ENCODE peak calls at places on chromosomes 4 and X, in seven cellular contexts. R, Y, E, L, T, A and U are unnamed samples.

GRCh38 chr4:123631699-123632098 is 235.1 kb downstream of the SPRY1 start:
- DNase-seq in E (no peak), T (no peak), R (no peak), A (no peak), L (no peak), Y (no peak), U (no peak)

GRCh38 chr4:140212646-140213045 is 58.7 kb upstream of the MAML3 start:
- DNase-seq in L (no peak), A (no peak), R (no peak), E (no peak), Y (no peak), T (no peak), U (no peak)

GRCh38 chr4:168421671-168422070 is 58.6 kb downstream of the DDX60L start:
- DNase-seq in T (no peak), A (no peak), Y (no peak), E (no peak), R (no peak), L (no peak), U (no peak)

GRCh38 chr4:171265190-171265818 is 547.9 kb upstream of the GALNTL6 start:
- DNase-seq in L (no peak), Y (no peak), A (no peak), T (no peak), R (no peak), E (no peak), U (no peak)

GRCh38 chr4:7815562-7815961 is 124.1 kb downstream of the AFAP1 start:
- DNase-seq in Y (no peak), R (no peak), L (no peak), A (no peak), T (no peak), E (no peak), U (no peak)

GRCh38 chr4:106421441-106422296 is 53.1 kb upstream of the GIMD1 start:
- DNase-seq in E (no peak), Y (no peak), T (no peak), A (no peak), L (no peak), R (no peak), U (no peak)

GRCh38 chr4:156291317-156291716 is 337.7 kb upstream of the CTSO start:
- DNase-seq in L (no peak), R (no peak), E (no peak), Y (no peak), A (no peak), T (no peak), U (no peak)

GRCh38 chr4:8342651-8343050 is 73.1 kb downstream of the HTRA3 start:
- DNase-seq in L (no peak), Y (no peak), E (no peak), A (no peak), R (no peak), T (no peak), U (no peak)

GRCh38 chr4:39259571-39260330 is 77.4 kb downstream of the WDR19 start:
- DNase-seq in E (no peak), R (no peak), T (no peak), L (no peak), Y (no peak), A (no peak), U (no peak)

GRCh38 chrX:108105473-108105872 is 13.9 kb downstream of the ATG4A start:
- DNase-seq in R (no peak), L (no peak), Y (no peak), E (no peak), A (no peak), T (no peak), U (no peak)

GRCh38 chr4:17544205-17544604 is 29.2 kb downstream of the CLRN2 start:
- DNase-seq in T (no peak), L (no peak), R (no peak), E (no peak), A (peak), Y (no peak), U (no peak)

GRCh38 chr4:77465271-77465670 is 140.3 kb upstream of the CXCL13 start:
- DNase-seq in R (peak), E (no peak), A (no peak), Y (no peak), L (no peak), T (no peak), U (peak)